ENCODE peak calls at places on chromosomes 5 and 9, in four cellular contexts. U is HFFc6, T is lung, M is GM13976. P is an unnamed sample.

GRCh38 chr5:124790895-124791732 is 44.7 kb upstream of the ZNF608 start:
- DNase-seq in U (no peak), T (no peak), M (no peak), P (no peak)

GRCh38 chr9:8895498-8896224 is 1096.1 kb upstream of the DMAC1 start:
- DNase-seq in U (no peak), T (no peak), M (peak; percentile 15), P (peak; percentile 13)

GRCh38 chr5:175309218-175309617 is 134.8 kb downstream of the DRD1 start:
- DNase-seq in U (no peak), T (no peak), M (no peak), P (no peak)

GRCh38 chr9:129525781-129526180 is 95.1 kb downstream of the C9orf50 start:
- DNase-seq in U (no peak), T (no peak), M (no peak), P (no peak)

GRCh38 chr5:180831139-180832080 is 28.8 kb upstream of the MGAT1 start:
- DNase-seq in U (peak; percentile 49), T (peak; percentile 87), M (peak; percentile 90), P (peak; percentile 88)

GRCh38 chr9:70120834-70121510 is 77.3 kb downstream of the MAMDC2 start:
- DNase-seq in U (peak; percentile 95), T (peak; percentile 36), M (no peak), P (no peak)

GRCh38 chr5:81749186-81749561 is 1.7 kb downstream of the SSBP2 start:
- DNase-seq in U (no peak), T (no peak), M (no peak), P (no peak)

GRCh38 chr5:115096034-115096769 is 73.5 kb downstream of the TRIM36 start:
- DNase-seq in U (no peak), T (no peak), M (no peak), P (no peak)

GRCh38 chr5:99061299-99061698 is 132.5 kb upstream of the CHD1 start:
- DNase-seq in U (peak; percentile 17), T (no peak), M (no peak), P (no peak)

GRCh38 chr9:86614871-86615849 is 260.9 kb upstream of the TUT7 start:
- DNase-seq in U (peak; percentile 52), T (no peak), M (peak; percentile 17), P (peak; percentile 27)

GRCh38 chr9:91187965-91188344 is 173.8 kb downstream of the AUH start:
- DNase-seq in U (peak; percentile 79), T (peak; percentile 27), M (no peak), P (no peak)

GRCh38 chr5:146867996-146868708 is 10.4 kb downstream of the PPP2R2B start:
- DNase-seq in U (no peak), T (no peak), M (no peak), P (no peak)

GRCh38 chr5:167899490-167899889 is 392.0 kb upstream of the WWC1 start:
- DNase-seq in U (no peak), T (no peak), M (no peak), P (no peak)

GRCh38 chr5:172370237-172370640 is 84.1 kb downstream of the SH3PXD2B start:
- DNase-seq in U (no peak), T (no peak), M (no peak), P (no peak)

GRCh38 chr5:61293051-61293450 is 39.0 kb upstream of the ZSWIM6 start:
- DNase-seq in U (no peak), T (no peak), M (no peak), P (no peak)

GRCh38 chr5:53944981-53945380 is 365.4 kb downstream of the ARL15 start:
- DNase-seq in U (no peak), T (no peak), M (no peak), P (no peak)

GRCh38 chr5:110880413-110880812 is 141.6 kb downstream of the SLC25A46 start:
- DNase-seq in U (peak; percentile 90), T (peak; percentile 47), M (no peak), P (no peak)

GRCh38 chr5:167352801-167353200 is 938.6 kb upstream of the WWC1 start:
- DNase-seq in U (no peak), T (no peak), M (no peak), P (no peak)

GRCh38 chr5:979100-979817 is 29.3 kb upstream of the NKD2 start:
- DNase-seq in U (no peak), T (no peak), M (no peak), P (no peak)

GRCh38 chr9:105278751-105279150 is 34.3 kb downstream of the SLC44A1 start:
- DNase-seq in U (no peak), T (no peak), M (no peak), P (no peak)

GRCh38 chr9:125360621-125361020 is 99.0 kb downstream of the GAPVD1 start:
- DNase-seq in U (no peak), T (no peak), M (no peak), P (no peak)

GRCh38 chr5:175629231-175629630 is 28.6 kb upstream of the HRH2 start:
- DNase-seq in U (no peak), T (no peak), M (no peak), P (no peak)

GRCh38 chr5:179768326-179769085 is 25.3 kb upstream of the LTC4S start:
- DNase-seq in U (no peak), T (no peak), M (no peak), P (no peak)

GRCh38 chr9:100098241-100098886 is 436 bp downstream of the ERP44 start:
- DNase-seq in U (peak; percentile 47), T (peak; percentile 72), M (peak; percentile 31), P (peak; percentile 30)

GRCh38 chr9:14238044-14238443 is 75.9 kb downstream of the NFIB start:
- DNase-seq in U (no peak), T (no peak), M (no peak), P (no peak)

GRCh38 chr9:91028166-91028827 is 226.7 kb downstream of the SYK start:
- DNase-seq in U (no peak), T (peak; percentile 20), M (no peak), P (no peak)

GRCh38 chr9:90124961-90125360 is 517.7 kb downstream of the DIRAS2 start:
- DNase-seq in U (no peak), T (no peak), M (no peak), P (no peak)

DNA sequence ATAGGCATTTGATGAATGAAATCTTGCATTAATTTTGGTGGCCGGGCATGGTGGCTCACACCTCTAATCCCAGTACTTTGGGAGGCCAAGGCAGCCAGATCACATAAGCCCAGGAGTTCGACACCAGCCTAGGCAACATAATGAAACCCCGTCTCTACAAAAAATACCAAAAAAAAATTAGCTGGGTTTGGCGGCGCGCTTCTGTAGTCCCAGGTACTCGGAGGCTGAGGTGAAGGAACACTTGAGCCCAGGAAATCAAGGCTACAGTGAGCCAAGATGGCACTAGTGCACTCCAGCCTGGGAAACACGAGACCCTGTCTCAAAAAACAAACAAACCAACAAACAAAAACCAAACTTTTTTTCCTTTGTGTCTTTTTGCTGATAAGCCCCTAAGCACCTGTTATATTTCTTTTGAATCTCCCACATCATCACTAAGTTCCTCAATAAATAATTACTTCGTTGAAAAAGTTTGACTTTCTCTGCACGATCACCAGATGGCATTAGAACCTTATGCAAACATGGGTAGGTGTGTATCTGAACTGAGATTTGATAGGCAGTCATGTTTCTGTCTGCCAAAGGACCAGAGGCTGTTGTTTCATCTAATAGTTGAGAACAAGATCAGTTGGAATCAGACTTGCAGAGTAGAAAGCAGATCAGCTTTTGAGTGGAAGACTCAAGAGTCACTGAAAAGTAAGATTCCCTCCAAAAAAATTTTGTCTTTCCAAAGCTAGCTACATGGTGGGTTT is 5.5 kb upstream of the MATR3 start:
- DNase-seq in U (no peak), T (no peak), M (no peak), P (no peak)
- TF ChIP-seq CTCF in U (no peak), T (no peak), M (peak; percentile 26), P (peak; percentile 21)

GRCh38 chr5:32320576-32320975 is 7.8 kb upstream of the MTMR12 start:
- DNase-seq in U (no peak), T (no peak), M (no peak), P (no peak)

GRCh38 chr5:32317056-32317455 is 4.3 kb upstream of the MTMR12 start:
- DNase-seq in U (no peak), T (no peak), M (no peak), P (no peak)

GRCh38 chr5:32322882-32323281 is 10.1 kb upstream of the MTMR12 start:
- DNase-seq in U (no peak), T (no peak), M (no peak), P (no peak)

GRCh38 chr5:32320144-32320543 is 7.4 kb upstream of the MTMR12 start:
- DNase-seq in U (no peak), T (no peak), M (no peak), P (no peak)

GRCh38 chr5:32319392-32319791 is 6.7 kb upstream of the MTMR12 start:
- DNase-seq in U (no peak), T (no peak), M (no peak), P (no peak)
- TF ChIP-seq CTCF in U (no peak), T (no peak), M (no peak), P (no peak)

GRCh38 chr5:94228791-94229190 is 389.6 kb downstream of the KIAA0825 start:
- DNase-seq in U (no peak), T (no peak), M (no peak), P (no peak)
- TF ChIP-seq CTCF in U (no peak), T (no peak), M (no peak), P (no peak)

GRCh38 chr9:35478871-35479270 is 11.0 kb upstream of the RUSC2 start:
- DNase-seq in U (no peak), T (no peak), M (no peak), P (no peak)

GRCh38 chr9:35482071-35482470 is 7.8 kb upstream of the RUSC2 start:
- DNase-seq in U (no peak), T (no peak), M (no peak), P (no peak)

GRCh38 chr9:35484406-35484805 is 5.5 kb upstream of the RUSC2 start:
- DNase-seq in U (no peak), T (no peak), M (no peak), P (no peak)

GRCh38 chr9:35476596-35476995 is 13.3 kb upstream of the RUSC2 start:
- DNase-seq in U (no peak), T (no peak), M (no peak), P (no peak)

GRCh38 chr9:35481347-35481975 is 8.4 kb upstream of the RUSC2 start:
- DNase-seq in U (peak; percentile 76), T (peak; percentile 50), M (peak; percentile 51), P (peak; percentile 36)
- TF ChIP-seq CTCF in U (peak; percentile 84), T (peak; percentile 36), M (peak; percentile 38), P (peak; percentile 66)